ENCODE peak calls at places on chromosomes 16 and 17, in ten cellular contexts. One of them, this sample, is unnamed.

GRCh38 chr16:72848759-72849664 is 198.9 kb downstream of the ZFHX3 start:
- DNase-seq in HepG2: no peak
- DNase-seq in mammary epithelial cell: peak; percentile 81
- DNase-seq in fibroblast of lung: peak; percentile 91
- DNase-seq in neural progenitor cell: peak; percentile 26
- DNase-seq in Karpas-422: no peak
- DNase-seq in neuronal stem cell: no peak
- DNase-seq in OCI-LY7: no peak
- DNase-seq in GM23248: peak; percentile 92
- DNase-seq in IMR-90: peak; percentile 89
- DNase-seq in this sample: peak; percentile 92

GRCh38 chr16:86157616-86158247 is 258.8 kb downstream of the IRF8 start:
- DNase-seq in OCI-LY7: no peak
- DNase-seq in neural progenitor cell: no peak
- DNase-seq in IMR-90: peak; percentile 82
- DNase-seq in HepG2: no peak
- DNase-seq in fibroblast of lung: peak; percentile 16
- DNase-seq in GM23248: no peak
- DNase-seq in mammary epithelial cell: no peak
- DNase-seq in neuronal stem cell: no peak
- DNase-seq in Karpas-422: no peak
- DNase-seq in this sample: no peak

GRCh38 chr17:7308625-7309433 is 1.4 kb downstream of the EIF5A start:
- DNase-seq in fibroblast of lung: peak; percentile 80
- DNase-seq in GM23248: peak; percentile 94
- DNase-seq in neural progenitor cell: peak; percentile 77
- DNase-seq in neuronal stem cell: no peak
- DNase-seq in HepG2: peak; percentile 79
- DNase-seq in Karpas-422: peak; percentile 79
- DNase-seq in IMR-90: peak; percentile 77
- DNase-seq in OCI-LY7: peak; percentile 76
- DNase-seq in mammary epithelial cell: peak; percentile 81
- DNase-seq in this sample: peak; percentile 68

GRCh38 chr16:67207857-67208524 is 9.1 kb downstream of the ELMO3 start:
- DNase-seq in fibroblast of lung: peak; percentile 40
- DNase-seq in neuronal stem cell: no peak
- DNase-seq in GM23248: peak; percentile 83
- DNase-seq in OCI-LY7: no peak
- DNase-seq in HepG2: no peak
- DNase-seq in Karpas-422: no peak
- DNase-seq in mammary epithelial cell: peak; percentile 74
- DNase-seq in IMR-90: peak; percentile 44
- DNase-seq in neural progenitor cell: no peak
- DNase-seq in this sample: peak; percentile 86

GRCh38 chr17:44928136-44928535 is 12.8 kb upstream of the GFAP start:
- DNase-seq in GM23248: no peak
- DNase-seq in Karpas-422: no peak
- DNase-seq in neural progenitor cell: no peak
- DNase-seq in IMR-90: no peak
- DNase-seq in HepG2: no peak
- DNase-seq in fibroblast of lung: no peak
- DNase-seq in mammary epithelial cell: no peak
- DNase-seq in OCI-LY7: no peak
- DNase-seq in neuronal stem cell: no peak
- DNase-seq in this sample: no peak

GRCh38 chr17:50658602-50659001 is 23.9 kb downstream of the ABCC3 start:
- DNase-seq in mammary epithelial cell: no peak
- DNase-seq in neural progenitor cell: no peak
- DNase-seq in GM23248: no peak
- DNase-seq in OCI-LY7: no peak
- DNase-seq in IMR-90: no peak
- DNase-seq in HepG2: no peak
- DNase-seq in neuronal stem cell: no peak
- DNase-seq in Karpas-422: no peak
- DNase-seq in fibroblast of lung: no peak
- DNase-seq in this sample: no peak

GRCh38 chr17:2722611-2723010 is 11.0 kb upstream of the CLUH start:
- DNase-seq in OCI-LY7: no peak
- DNase-seq in GM23248: no peak
- DNase-seq in Karpas-422: no peak
- DNase-seq in fibroblast of lung: no peak
- DNase-seq in mammary epithelial cell: no peak
- DNase-seq in neuronal stem cell: no peak
- DNase-seq in HepG2: no peak
- DNase-seq in neural progenitor cell: no peak
- DNase-seq in IMR-90: no peak
- DNase-seq in this sample: no peak

GRCh38 chr17:75688209-75688771 is 21.2 kb downstream of the SAP30BP start:
- DNase-seq in Karpas-422: no peak
- DNase-seq in fibroblast of lung: peak; percentile 71
- DNase-seq in IMR-90: no peak
- DNase-seq in HepG2: no peak
- DNase-seq in neuronal stem cell: no peak
- DNase-seq in GM23248: peak; percentile 86
- DNase-seq in OCI-LY7: peak; percentile 50
- DNase-seq in neural progenitor cell: peak; percentile 59
- DNase-seq in mammary epithelial cell: peak; percentile 77
- DNase-seq in this sample: no peak

GRCh38 chr16:5490499-5490898 is 392.9 kb upstream of the EEF2KMT start:
- DNase-seq in Karpas-422: peak; percentile 85
- DNase-seq in IMR-90: no peak
- DNase-seq in GM23248: peak; percentile 6
- DNase-seq in mammary epithelial cell: no peak
- DNase-seq in fibroblast of lung: peak; percentile 17
- DNase-seq in neural progenitor cell: peak; percentile 82
- DNase-seq in neuronal stem cell: peak; percentile 61
- DNase-seq in OCI-LY7: peak; percentile 21
- DNase-seq in HepG2: peak; percentile 43
- DNase-seq in this sample: peak; percentile 3

GRCh38 chr17:31787082-31787481 is 72.0 kb downstream of the COPRS start:
- DNase-seq in neural progenitor cell: no peak
- DNase-seq in neuronal stem cell: no peak
- DNase-seq in fibroblast of lung: no peak
- DNase-seq in IMR-90: no peak
- DNase-seq in HepG2: no peak
- DNase-seq in Karpas-422: no peak
- DNase-seq in OCI-LY7: no peak
- DNase-seq in mammary epithelial cell: no peak
- DNase-seq in GM23248: no peak
- DNase-seq in this sample: no peak

GRCh38 chr17:31787857-31788570 is 71.0 kb downstream of the COPRS start:
- DNase-seq in HepG2: peak; percentile 15
- DNase-seq in neuronal stem cell: no peak
- DNase-seq in IMR-90: peak; percentile 93
- DNase-seq in fibroblast of lung: peak; percentile 90
- DNase-seq in GM23248: peak; percentile 96
- DNase-seq in OCI-LY7: no peak
- DNase-seq in neural progenitor cell: no peak
- DNase-seq in Karpas-422: no peak
- DNase-seq in mammary epithelial cell: peak; percentile 98
- DNase-seq in this sample: peak; percentile 55

GRCh38 chr17:31789707-31790505 is 69.1 kb downstream of the COPRS start:
- DNase-seq in GM23248: no peak
- DNase-seq in HepG2: no peak
- DNase-seq in neural progenitor cell: no peak
- DNase-seq in fibroblast of lung: no peak
- DNase-seq in IMR-90: no peak
- DNase-seq in OCI-LY7: no peak
- DNase-seq in Karpas-422: no peak
- DNase-seq in neuronal stem cell: no peak
- DNase-seq in mammary epithelial cell: no peak
- DNase-seq in this sample: no peak

GRCh38 chr17:31788956-31789355 is 70.1 kb downstream of the COPRS start:
- DNase-seq in HepG2: no peak
- DNase-seq in neural progenitor cell: no peak
- DNase-seq in Karpas-422: no peak
- DNase-seq in neuronal stem cell: no peak
- DNase-seq in OCI-LY7: no peak
- DNase-seq in GM23248: peak; percentile 68
- DNase-seq in mammary epithelial cell: no peak
- DNase-seq in fibroblast of lung: peak; percentile 55
- DNase-seq in IMR-90: peak; percentile 84
- DNase-seq in this sample: no peak

GRCh38 chr17:31788571-31788946 is 70.5 kb downstream of the COPRS start:
- DNase-seq in IMR-90: no peak
- DNase-seq in HepG2: no peak
- DNase-seq in fibroblast of lung: no peak
- DNase-seq in neural progenitor cell: no peak
- DNase-seq in Karpas-422: no peak
- DNase-seq in GM23248: no peak
- DNase-seq in neuronal stem cell: no peak
- DNase-seq in mammary epithelial cell: no peak
- DNase-seq in OCI-LY7: no peak
- DNase-seq in this sample: no peak
- H2AFZ ChIP-seq in IMR-90: peak overlapping the region; percentile 85
- H2AFZ ChIP-seq in HepG2: no peak overlapping the region
- H2AFZ ChIP-seq in fibroblast of lung: no peak overlapping the region
- H2AFZ ChIP-seq in neural progenitor cell: no peak overlapping the region
- H2AFZ ChIP-seq in Karpas-422: no peak overlapping the region
- H2AFZ ChIP-seq in GM23248: peak overlapping the region; percentile 46
- H2AFZ ChIP-seq in neuronal stem cell: peak overlapping the region; percentile 35
- H2AFZ ChIP-seq in mammary epithelial cell: peak overlapping the region; percentile 89
- H2AFZ ChIP-seq in OCI-LY7: no peak overlapping the region
- H2AFZ ChIP-seq in this sample: no peak overlapping the region

GRCh38 chr16:13997933-13998332 is 73.2 kb upstream of the MRTFB start:
- DNase-seq in mammary epithelial cell: peak; percentile 16
- DNase-seq in OCI-LY7: peak; percentile 92
- DNase-seq in GM23248: no peak
- DNase-seq in IMR-90: no peak
- DNase-seq in HepG2: peak; percentile 48
- DNase-seq in neural progenitor cell: no peak
- DNase-seq in fibroblast of lung: no peak
- DNase-seq in Karpas-422: peak; percentile 69
- DNase-seq in neuronal stem cell: no peak
- DNase-seq in this sample: peak; percentile 27

GRCh38 chr16:14001521-14001920 is 69.6 kb upstream of the MRTFB start:
- DNase-seq in IMR-90: no peak
- DNase-seq in fibroblast of lung: no peak
- DNase-seq in OCI-LY7: no peak
- DNase-seq in GM23248: no peak
- DNase-seq in Karpas-422: no peak
- DNase-seq in HepG2: no peak
- DNase-seq in neuronal stem cell: no peak
- DNase-seq in neural progenitor cell: no peak
- DNase-seq in mammary epithelial cell: no peak
- DNase-seq in this sample: no peak

GRCh38 chr16:13997526-13997925 is 73.6 kb upstream of the MRTFB start:
- DNase-seq in neuronal stem cell: no peak
- DNase-seq in mammary epithelial cell: no peak
- DNase-seq in OCI-LY7: no peak
- DNase-seq in GM23248: no peak
- DNase-seq in fibroblast of lung: no peak
- DNase-seq in IMR-90: no peak
- DNase-seq in Karpas-422: no peak
- DNase-seq in HepG2: no peak
- DNase-seq in neural progenitor cell: no peak
- DNase-seq in this sample: no peak

GRCh38 chr16:13999895-14000425 is 71.2 kb upstream of the MRTFB start:
- DNase-seq in mammary epithelial cell: no peak
- DNase-seq in Karpas-422: peak; percentile 43
- DNase-seq in OCI-LY7: no peak
- DNase-seq in GM23248: no peak
- DNase-seq in neuronal stem cell: no peak
- DNase-seq in IMR-90: no peak
- DNase-seq in HepG2: no peak
- DNase-seq in fibroblast of lung: no peak
- DNase-seq in neural progenitor cell: no peak
- DNase-seq in this sample: no peak

GRCh38 chr16:13999071-13999894 is 71.8 kb upstream of the MRTFB start:
- DNase-seq in OCI-LY7: peak; percentile 44
- DNase-seq in GM23248: no peak
- DNase-seq in IMR-90: no peak
- DNase-seq in neuronal stem cell: no peak
- DNase-seq in mammary epithelial cell: no peak
- DNase-seq in HepG2: no peak
- DNase-seq in fibroblast of lung: no peak
- DNase-seq in neural progenitor cell: no peak
- DNase-seq in Karpas-422: no peak
- DNase-seq in this sample: no peak
- H2AFZ ChIP-seq in OCI-LY7: peak overlapping the region; percentile 64
- H2AFZ ChIP-seq in GM23248: no peak overlapping the region
- H2AFZ ChIP-seq in IMR-90: no peak overlapping the region
- H2AFZ ChIP-seq in neuronal stem cell: peak overlapping the region; percentile 73
- H2AFZ ChIP-seq in mammary epithelial cell: no peak overlapping the region
- H2AFZ ChIP-seq in HepG2: no peak overlapping the region
- H2AFZ ChIP-seq in fibroblast of lung: no peak overlapping the region
- H2AFZ ChIP-seq in neural progenitor cell: no peak overlapping the region
- H2AFZ ChIP-seq in Karpas-422: no peak overlapping the region
- H2AFZ ChIP-seq in this sample: no peak overlapping the region

GRCh38 chr17:10789694-10790271 is 14.1 kb downstream of the TMEM238L start:
- DNase-seq in neuronal stem cell: no peak
- DNase-seq in fibroblast of lung: no peak
- DNase-seq in Karpas-422: peak; percentile 11
- DNase-seq in GM23248: no peak
- DNase-seq in HepG2: peak; percentile 18
- DNase-seq in mammary epithelial cell: no peak
- DNase-seq in OCI-LY7: no peak
- DNase-seq in IMR-90: no peak
- DNase-seq in neural progenitor cell: no peak
- DNase-seq in this sample: no peak

GRCh38 chr17:10779607-10780006 is 24.3 kb downstream of the TMEM238L start:
- DNase-seq in mammary epithelial cell: no peak
- DNase-seq in Karpas-422: no peak
- DNase-seq in HepG2: no peak
- DNase-seq in OCI-LY7: no peak
- DNase-seq in GM23248: no peak
- DNase-seq in neural progenitor cell: no peak
- DNase-seq in IMR-90: no peak
- DNase-seq in fibroblast of lung: no peak
- DNase-seq in neuronal stem cell: no peak
- DNase-seq in this sample: peak; percentile 47

GRCh38 chr17:10790491-10791401 is 13.2 kb downstream of the TMEM238L start:
- DNase-seq in mammary epithelial cell: peak; percentile 40
- DNase-seq in neural progenitor cell: no peak
- DNase-seq in GM23248: peak; percentile 3
- DNase-seq in HepG2: no peak
- DNase-seq in neuronal stem cell: no peak
- DNase-seq in fibroblast of lung: no peak
- DNase-seq in OCI-LY7: no peak
- DNase-seq in Karpas-422: peak; percentile 28
- DNase-seq in IMR-90: no peak
- DNase-seq in this sample: peak; percentile 54

GRCh38 chr17:10787306-10788020 is 16.4 kb downstream of the TMEM238L start:
- DNase-seq in IMR-90: no peak
- DNase-seq in fibroblast of lung: no peak
- DNase-seq in GM23248: no peak
- DNase-seq in neuronal stem cell: no peak
- DNase-seq in mammary epithelial cell: no peak
- DNase-seq in HepG2: no peak
- DNase-seq in neural progenitor cell: no peak
- DNase-seq in OCI-LY7: no peak
- DNase-seq in Karpas-422: peak; percentile 24
- DNase-seq in this sample: no peak

GRCh38 chr17:10785295-10785694 is 18.6 kb downstream of the TMEM238L start:
- DNase-seq in fibroblast of lung: no peak
- DNase-seq in IMR-90: no peak
- DNase-seq in HepG2: no peak
- DNase-seq in mammary epithelial cell: no peak
- DNase-seq in Karpas-422: no peak
- DNase-seq in GM23248: no peak
- DNase-seq in OCI-LY7: no peak
- DNase-seq in neuronal stem cell: no peak
- DNase-seq in neural progenitor cell: no peak
- DNase-seq in this sample: no peak
- H2AFZ ChIP-seq in fibroblast of lung: no peak overlapping the region
- H2AFZ ChIP-seq in IMR-90: no peak overlapping the region
- H2AFZ ChIP-seq in HepG2: no peak overlapping the region
- H2AFZ ChIP-seq in mammary epithelial cell: no peak overlapping the region
- H2AFZ ChIP-seq in Karpas-422: no peak overlapping the region
- H2AFZ ChIP-seq in GM23248: no peak overlapping the region
- H2AFZ ChIP-seq in OCI-LY7: no peak overlapping the region
- H2AFZ ChIP-seq in neuronal stem cell: no peak overlapping the region
- H2AFZ ChIP-seq in neural progenitor cell: no peak overlapping the region
- H2AFZ ChIP-seq in this sample: no peak overlapping the region

GRCh38 chr16:22955461-22956145 is 141.6 kb downstream of the HS3ST2 start:
- DNase-seq in fibroblast of lung: no peak
- DNase-seq in mammary epithelial cell: no peak
- DNase-seq in GM23248: no peak
- DNase-seq in HepG2: no peak
- DNase-seq in Karpas-422: no peak
- DNase-seq in neuronal stem cell: no peak
- DNase-seq in neural progenitor cell: no peak
- DNase-seq in OCI-LY7: no peak
- DNase-seq in IMR-90: no peak
- DNase-seq in this sample: no peak
- H2AFZ ChIP-seq in fibroblast of lung: no peak overlapping the region
- H2AFZ ChIP-seq in mammary epithelial cell: no peak overlapping the region
- H2AFZ ChIP-seq in GM23248: no peak overlapping the region
- H2AFZ ChIP-seq in HepG2: no peak overlapping the region
- H2AFZ ChIP-seq in Karpas-422: no peak overlapping the region
- H2AFZ ChIP-seq in neuronal stem cell: no peak overlapping the region
- H2AFZ ChIP-seq in neural progenitor cell: peak overlapping the region; percentile 50
- H2AFZ ChIP-seq in OCI-LY7: no peak overlapping the region
- H2AFZ ChIP-seq in IMR-90: no peak overlapping the region
- H2AFZ ChIP-seq in this sample: no peak overlapping the region